ENCODE peak calls at places on chromosomes 5 and 9, in six cellular contexts. U, D, E, B, K and V are unnamed samples.

GRCh38 chr5:153617190-153617589 is 126.7 kb downstream of the GRIA1 start:
- DNase-seq in D (no peak), U (no peak), K (peak), E (no peak), B (no peak), V (no peak)

GRCh38 chr9:35035851-35036701 is 36.3 kb downstream of the VCP start:
- DNase-seq in K (no peak), E (peak), D (no peak), U (no peak), B (peak), V (no peak)

GRCh38 chr9:109699019-109699418 is 81.0 kb upstream of the PALM2AKAP2 start:
- DNase-seq in D (no peak), B (no peak), E (no peak), K (no peak), U (no peak), V (no peak)

GRCh38 chr9:136031741-136032638 is 63.1 kb downstream of the NACC2 start:
- DNase-seq in U (no peak), B (no peak), K (no peak), E (no peak), D (no peak), V (no peak)

GRCh38 chr5:98106116-98107088 is 667.1 kb upstream of the RGMB start:
- DNase-seq in D (no peak), U (no peak), E (no peak), B (no peak), K (no peak), V (no peak)

GRCh38 chr5:123690821-123691220 is 178.8 kb downstream of the CSNK1G3 start:
- DNase-seq in B (no peak), D (no peak), E (no peak), U (no peak), K (peak), V (no peak)

GRCh38 chr5:144697847-144698262 is 527.2 kb downstream of the KCTD16 start:
- DNase-seq in D (no peak), B (no peak), K (peak), E (no peak), U (no peak), V (no peak)

GRCh38 chr5:143642791-143643190 is 169.2 kb upstream of the HMHB1 start:
- DNase-seq in U (no peak), K (no peak), D (no peak), B (no peak), E (no peak), V (no peak)

GRCh38 chr9:121700165-121700830 is 48.9 kb downstream of the DAB2IP start:
- DNase-seq in E (no peak), D (peak), B (no peak), K (peak), U (no peak), V (no peak)

GRCh38 chr5:171429543-171429910 is 10.1 kb downstream of the FGF18 start:
- DNase-seq in K (no peak), D (no peak), U (no peak), E (no peak), B (no peak), V (no peak)

GRCh38 chr5:140153905-140154304 is 21.1 kb upstream of the CYSTM1 start:
- DNase-seq in B (no peak), E (no peak), K (no peak), U (no peak), D (no peak), V (no peak)

GRCh38 chr5:90590-91547 is 1.1 kb upstream of the PLEKHG4B start:
- DNase-seq in B (no peak), K (no peak), D (no peak), E (no peak), U (no peak), V (no peak)

GRCh38 chr9:114720296-114720695 is 38.3 kb upstream of the TEX48 start:
- DNase-seq in E (no peak), B (no peak), U (no peak), K (peak), D (no peak), V (no peak)